ENCODE peak calls at places on chromosomes 5 and 9, in nine cellular contexts. M is naive thymus-derived CD4-positive, alpha-beta T cell; S is HT-29; V is NCI-H1105; Y is CD4-positive, alpha-beta T cell; G is pancreas; A is stimulated activated CD4-positive, alpha-beta T cell treated with anti-CD3 and anti-CD28 coated beads, Interleukin-12 subunit alpha, Interleukin-12 subunit beta, amount 100 ng/mL, for 4 hours; T is NCI-H187 treated with DMSO at 0.1 percent for 48 hours; I is T-cell. L is an unnamed sample.

GRCh38 chr9:128203024-128203841 is at the start of gene DNM1:
- DNase-seq in M (peak), S (peak), V (peak), Y (peak), G (no peak), A (peak), T (no peak), I (peak), L (peak)

GRCh38 chr9:92327283-92327850 is 1.6 kb downstream of the CENPP start:
- DNase-seq in M (no peak), S (no peak), V (no peak), Y (no peak), G (no peak), A (no peak), T (no peak), I (no peak), L (no peak)

GRCh38 chr9:6827370-6827949 is 69.7 kb downstream of the KDM4C start:
- DNase-seq in M (peak), S (peak), V (peak), Y (no peak), G (no peak), A (no peak), T (no peak), I (peak), L (peak)

GRCh38 chr5:99835791-99836190 is 699.4 kb upstream of the FAM174A start:
- DNase-seq in M (no peak), S (no peak), V (no peak), Y (no peak), G (peak), A (no peak), T (no peak), I (no peak), L (no peak)

GRCh38 chr5:88826959-88827585 is 55.9 kb downstream of the MEF2C start:
- DNase-seq in M (no peak), S (peak), V (no peak), Y (no peak), G (no peak), A (no peak), T (no peak), I (no peak), L (no peak)

GRCh38 chr5:75050415-75050814 is 1.9 kb downstream of the GCNT4 start:
- DNase-seq in M (no peak), S (no peak), V (no peak), Y (no peak), G (no peak), A (no peak), T (no peak), I (peak), L (no peak)

GRCh38 chr5:116420540-116420939 is 154.1 kb downstream of the SEMA6A start:
- DNase-seq in M (no peak), S (no peak), V (no peak), Y (no peak), G (no peak), A (no peak), T (no peak), I (no peak), L (no peak)

GRCh38 chr9:134630393-134630790 is 11.2 kb upstream of the COL5A1 start:
- DNase-seq in M (no peak), S (no peak), V (no peak), Y (no peak), G (peak), A (no peak), T (no peak), I (no peak), L (no peak)

GRCh38 chr5:18375637-18376036 is 741.4 kb downstream of the TAF11L14 start:
- DNase-seq in M (no peak), S (no peak), V (no peak), Y (no peak), G (no peak), A (no peak), T (no peak), I (no peak), L (no peak)

GRCh38 chr5:14180437-14180836 is 37.3 kb downstream of the TRIO start:
- DNase-seq in M (no peak), S (no peak), V (no peak), Y (no peak), G (no peak), A (no peak), T (no peak), I (no peak), L (peak)

GRCh38 chr9:136587145-136587943 is 41.5 kb upstream of the NOTCH1 start:
- DNase-seq in M (no peak), S (no peak), V (no peak), Y (no peak), G (peak), A (no peak), T (no peak), I (no peak), L (no peak)

GRCh38 chr9:87213948-87214347 is 266.6 kb upstream of the GAS1 start:
- DNase-seq in M (no peak), S (no peak), V (no peak), Y (no peak), G (no peak), A (no peak), T (no peak), I (no peak), L (no peak)

GRCh38 chr9:13979941-13980318 is 334.0 kb downstream of the NFIB start:
- DNase-seq in M (no peak), S (no peak), V (no peak), Y (no peak), G (no peak), A (no peak), T (no peak), I (no peak), L (no peak)

GRCh38 chr5:172733179-172733973 is 37.6 kb downstream of the DUSP1 start:
- DNase-seq in M (no peak), S (peak), V (no peak), Y (no peak), G (no peak), A (no peak), T (no peak), I (no peak), L (peak)

GRCh38 chr5:115686692-115687054 is 60.8 kb upstream of the TMED7 start:
- DNase-seq in M (no peak), S (no peak), V (no peak), Y (no peak), G (no peak), A (no peak), T (no peak), I (no peak), L (peak)

GRCh38 chr9:133162802-133163558 is 734 bp downstream of the GBGT1 start:
- DNase-seq in M (no peak), S (no peak), V (no peak), Y (no peak), G (peak), A (no peak), T (no peak), I (no peak), L (no peak)

GRCh38 chr9:3099601-3100000 is 255.7 kb upstream of the PUM3 start:
- DNase-seq in M (no peak), S (no peak), V (no peak), Y (no peak), G (no peak), A (no peak), T (no peak), I (no peak), L (no peak)

GRCh38 chr5:140635291-140636257 is 2.6 kb upstream of the CD14 start:
- DNase-seq in M (no peak), S (no peak), V (no peak), Y (no peak), G (no peak), A (no peak), T (no peak), I (no peak), L (no peak)

GRCh38 chr5:6667648-6668047 is 34.4 kb downstream of the SRD5A1 start:
- DNase-seq in M (no peak), S (no peak), V (no peak), Y (no peak), G (no peak), A (no peak), T (no peak), I (no peak), L (no peak)

L was measured in trophoblast cell.